ENCODE peak calls at places on chromosome 6, in nine cellular contexts. J is ovary; O is heart right ventricle; K is H1; M is PC-3; X is neuronal stem cell; P is CD8-positive, alpha-beta memory T cell; N is brain microvascular endothelial cell; A is kidney. T is an unnamed sample.

GRCh38 chr6:11894212-11894611 is 115.6 kb upstream of the ADTRP start:
- DNase-seq in J (no peak), O (no peak), K (no peak), M (no peak), X (no peak), P (no peak), N (no peak), A (no peak), T (no peak)

GRCh38 chr6:7047966-7048365 is 59.8 kb upstream of the RREB1 start:
- DNase-seq in J (no peak), O (no peak), K (no peak), M (peak), X (no peak), P (no peak), N (peak), A (no peak), T (no peak)

GRCh38 chr6:3879194-3879952 is 30.2 kb downstream of the FAM50B start:
- DNase-seq in J (no peak), O (no peak), K (no peak), M (no peak), X (no peak), P (no peak), N (no peak), A (no peak), T (no peak)

GRCh38 chr6:157443066-157443800 is 62.2 kb downstream of the ZDHHC14 start:
- DNase-seq in J (no peak), O (no peak), K (no peak), M (peak), X (no peak), P (no peak), N (peak), A (no peak), T (no peak)

GRCh38 chr6:72622094-72622540 is 253 bp downstream of the KCNQ5 start:
- DNase-seq in J (peak), O (peak), K (no peak), M (no peak), X (peak), P (peak), N (no peak), A (peak), T (no peak)

GRCh38 chr6:154247119-154247814 is 109.3 kb downstream of the IPCEF1 start:
- DNase-seq in J (no peak), O (no peak), K (no peak), M (no peak), X (peak), P (peak), N (no peak), A (no peak), T (no peak)

GRCh38 chr6:138485005-138485545 is 14.2 kb downstream of the NHSL1 start:
- DNase-seq in J (no peak), O (no peak), K (no peak), M (no peak), X (peak), P (no peak), N (no peak), A (no peak), T (no peak)

GRCh38 chr6:113068569-113068968 is 721.4 kb downstream of the RFPL4B start:
- DNase-seq in J (no peak), O (no peak), K (no peak), M (no peak), X (no peak), P (no peak), N (no peak), A (no peak), T (no peak)

GRCh38 chr6:158211273-158212055 is 43.3 kb downstream of the GTF2H5 start:
- DNase-seq in J (no peak), O (no peak), K (no peak), M (peak), X (no peak), P (no peak), N (no peak), A (no peak), T (no peak)

GRCh38 chr6:136103763-136104311 is 146.3 kb downstream of the MTFR2 start:
- DNase-seq in J (no peak), O (peak), K (peak), M (no peak), X (peak), P (no peak), N (no peak), A (peak), T (peak)

GRCh38 chr6:93423542-93423941 is 4.2 kb upstream of the EPHA7 start:
- DNase-seq in J (no peak), O (no peak), K (no peak), M (peak), X (peak), P (no peak), N (peak), A (no peak), T (no peak)

GRCh38 chr6:81590314-81590691 is 162.2 kb downstream of the TENT5A start:
- DNase-seq in J (no peak), O (no peak), K (no peak), M (no peak), X (no peak), P (no peak), N (no peak), A (no peak), T (no peak)

GRCh38 chr6:82441047-82441770 is 77.6 kb downstream of the TPBG start:
- DNase-seq in J (no peak), O (no peak), K (no peak), M (no peak), X (no peak), P (no peak), N (no peak), A (no peak), T (no peak)

GRCh38 chr6:4107873-4108272 is 27.5 kb downstream of the ECI2 start:
- DNase-seq in J (no peak), O (no peak), K (no peak), M (no peak), X (no peak), P (no peak), N (no peak), A (no peak), T (no peak)

DNA sequence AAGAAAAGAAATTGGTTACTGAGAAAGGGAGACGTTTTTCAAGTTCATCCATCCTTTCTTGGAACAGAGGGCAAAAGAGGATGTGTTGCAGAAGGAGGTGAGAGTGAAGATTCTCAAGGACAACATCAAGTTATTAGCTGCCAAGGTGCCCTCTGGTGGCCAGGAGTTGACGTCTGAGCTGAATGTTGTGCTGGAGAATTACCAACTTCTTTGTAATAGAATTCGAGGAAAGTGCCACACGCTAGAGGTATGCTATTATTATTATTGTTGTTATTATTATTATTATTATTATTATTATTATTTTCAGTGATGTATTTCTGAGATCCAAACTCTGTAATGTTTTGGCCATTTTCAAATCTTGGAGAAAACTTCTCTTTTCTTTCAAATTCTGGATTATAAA is 197.0 kb downstream of the UTRN start:
- DNase-seq in J (peak), O (peak), K (peak), M (peak), X (peak), P (peak), N (peak), A (peak), T (no peak)
- H3K27ac ChIP-seq in J (no peak), O (no peak), K (no peak), M (no peak), X (no peak), P (no peak), N (no peak), A (no peak), T (no peak)

GRCh38 chr6:159301277-159301676 is 132.1 kb downstream of the FNDC1 start:
- DNase-seq in J (no peak), O (no peak), K (no peak), M (no peak), X (no peak), P (no peak), N (no peak), A (no peak), T (no peak)

GRCh38 chr6:159304641-159305040 is 135.4 kb downstream of the FNDC1 start:
- DNase-seq in J (no peak), O (no peak), K (no peak), M (no peak), X (no peak), P (no peak), N (no peak), A (no peak), T (no peak)

GRCh38 chr6:159299566-159299965 is 130.4 kb downstream of the FNDC1 start:
- DNase-seq in J (no peak), O (no peak), K (no peak), M (no peak), X (no peak), P (no peak), N (no peak), A (no peak), T (no peak)

GRCh38 chr6:159303784-159304183 is 134.6 kb downstream of the FNDC1 start:
- DNase-seq in J (no peak), O (no peak), K (no peak), M (no peak), X (no peak), P (no peak), N (no peak), A (no peak), T (no peak)

GRCh38 chr6:159302196-159302595 is 133.0 kb downstream of the FNDC1 start:
- DNase-seq in J (no peak), O (no peak), K (no peak), M (no peak), X (no peak), P (no peak), N (no peak), A (no peak), T (no peak)
- H3K27ac ChIP-seq in J (no peak), O (no peak), K (no peak), M (no peak), X (no peak), P (no peak), N (no peak), A (no peak), T (no peak)

GRCh38 chr6:87826376-87826775 is 124.3 kb upstream of the AKIRIN2 start:
- DNase-seq in J (no peak), O (no peak), K (no peak), M (no peak), X (no peak), P (no peak), N (no peak), A (no peak), T (no peak)

GRCh38 chr6:87825865-87826264 is 123.8 kb upstream of the AKIRIN2 start:
- DNase-seq in J (no peak), O (no peak), K (no peak), M (no peak), X (no peak), P (no peak), N (no peak), A (no peak), T (no peak)

GRCh38 chr6:87829622-87830121 is 127.6 kb upstream of the AKIRIN2 start:
- DNase-seq in J (no peak), O (no peak), K (no peak), M (no peak), X (no peak), P (no peak), N (no peak), A (no peak), T (no peak)

GRCh38 chr6:87827291-87827690 is 125.3 kb upstream of the AKIRIN2 start:
- DNase-seq in J (no peak), O (no peak), K (no peak), M (no peak), X (no peak), P (no peak), N (no peak), A (no peak), T (no peak)

GRCh38 chr6:87828044-87828443 is 126.0 kb upstream of the AKIRIN2 start:
- DNase-seq in J (no peak), O (no peak), K (no peak), M (no peak), X (no peak), P (no peak), N (no peak), A (no peak), T (no peak)
- H3K27ac ChIP-seq in J (no peak), O (no peak), K (no peak), M (no peak), X (no peak), P (no peak), N (no peak), A (no peak), T (no peak)

GRCh38 chr6:17615794-17616193 is 15.7 kb downstream of the FAM8A1 start:
- DNase-seq in J (no peak), O (no peak), K (no peak), M (no peak), X (no peak), P (no peak), N (no peak), A (no peak), T (no peak)

GRCh38 chr6:17606606-17607005 is 6.5 kb downstream of the FAM8A1 start:
- DNase-seq in J (no peak), O (no peak), K (no peak), M (no peak), X (no peak), P (no peak), N (no peak), A (no peak), T (no peak)

GRCh38 chr6:17610835-17611234 is 10.7 kb downstream of the FAM8A1 start:
- DNase-seq in J (no peak), O (no peak), K (no peak), M (no peak), X (no peak), P (no peak), N (no peak), A (no peak), T (no peak)

GRCh38 chr6:17612048-17612447 is 11.9 kb downstream of the FAM8A1 start:
- DNase-seq in J (no peak), O (no peak), K (no peak), M (no peak), X (no peak), P (no peak), N (no peak), A (no peak), T (no peak)
- H3K27ac ChIP-seq in J (no peak), O (no peak), K (no peak), M (no peak), X (no peak), P (no peak), N (no peak), A (no peak), T (no peak)

DNA sequence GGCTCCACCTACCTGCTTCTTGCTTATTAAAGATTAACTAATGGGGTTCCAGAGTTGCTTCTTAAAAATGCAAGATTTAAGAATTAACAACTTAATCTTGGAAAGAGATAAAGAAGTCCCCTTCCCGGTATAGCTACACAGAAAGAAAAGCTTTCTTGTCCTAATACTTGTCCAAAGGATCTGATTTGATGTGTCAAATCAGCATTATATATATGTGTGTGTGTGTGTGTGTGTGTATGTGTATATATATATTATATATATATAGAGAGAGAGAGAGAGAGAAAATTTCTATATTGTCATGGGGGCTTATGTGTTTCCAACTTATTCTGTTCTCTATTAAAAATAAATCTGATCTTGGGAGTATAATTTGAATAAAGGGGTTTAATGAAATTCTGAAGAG is 4.6 kb upstream of the HMGN4 start:
- DNase-seq in J (no peak), O (no peak), K (no peak), M (no peak), X (no peak), P (no peak), N (no peak), A (no peak), T (no peak)
- H3K27ac ChIP-seq in J (peak), O (peak), K (no peak), M (no peak), X (no peak), P (peak), N (peak), A (peak), T (peak)

GRCh38 chr6:42762950-42763349 is 17.0 kb upstream of the TBCC start:
- DNase-seq in J (no peak), O (no peak), K (no peak), M (no peak), X (no peak), P (no peak), N (no peak), A (no peak), T (no peak)

GRCh38 chr6:42761287-42762067 is 15.6 kb upstream of the TBCC start:
- DNase-seq in J (no peak), O (no peak), K (no peak), M (no peak), X (no peak), P (no peak), N (no peak), A (no peak), T (no peak)

GRCh38 chr6:42762338-42762929 is 16.5 kb upstream of the TBCC start:
- DNase-seq in J (no peak), O (no peak), K (no peak), M (no peak), X (no peak), P (no peak), N (no peak), A (no peak), T (no peak)

GRCh38 chr6:42766163-42766670 is 15.6 kb upstream of the BICRAL start:
- DNase-seq in J (no peak), O (no peak), K (no peak), M (peak), X (no peak), P (no peak), N (peak), A (no peak), T (no peak)

DNA sequence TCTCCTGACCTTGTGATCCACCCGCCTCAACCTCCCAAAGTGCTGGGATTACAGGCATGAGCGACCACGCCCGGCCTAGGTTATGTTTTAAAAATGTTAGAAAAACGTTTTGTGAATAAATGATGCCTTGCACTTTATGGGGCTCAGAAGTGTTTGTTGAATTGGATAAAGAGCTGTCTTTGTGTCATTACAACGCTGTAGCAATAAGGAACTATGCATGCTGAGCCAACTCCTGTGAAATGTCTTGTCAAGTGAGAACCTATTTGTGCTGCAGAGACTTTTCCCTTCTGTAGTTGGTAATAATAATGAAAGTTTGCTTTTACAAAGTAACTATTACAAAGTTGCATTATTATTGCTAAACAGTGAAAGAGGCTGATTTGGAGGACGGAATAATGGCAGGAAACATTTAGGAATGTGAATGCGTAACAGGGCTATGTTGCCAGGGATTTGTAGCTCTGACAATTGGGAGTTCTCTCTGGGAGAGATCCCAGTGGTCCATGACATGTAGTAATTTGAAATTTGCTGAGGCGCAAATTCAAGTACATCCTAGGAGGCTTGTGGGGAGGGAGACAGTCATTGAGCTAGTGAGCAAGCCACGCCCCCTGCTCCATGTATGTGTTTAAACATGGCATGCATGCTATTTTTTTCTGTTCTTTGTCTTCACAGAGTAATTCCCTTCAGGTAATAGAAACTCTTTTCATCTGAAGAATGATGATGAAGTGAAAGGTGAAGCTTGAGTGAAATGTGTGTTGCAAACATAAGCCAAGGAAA is 16.8 kb upstream of the BICRAL start:
- DNase-seq in J (no peak), O (no peak), K (no peak), M (no peak), X (no peak), P (no peak), N (no peak), A (no peak), T (no peak)
- H3K27ac ChIP-seq in J (no peak), O (no peak), K (no peak), M (peak), X (no peak), P (no peak), N (no peak), A (no peak), T (no peak)

DNA sequence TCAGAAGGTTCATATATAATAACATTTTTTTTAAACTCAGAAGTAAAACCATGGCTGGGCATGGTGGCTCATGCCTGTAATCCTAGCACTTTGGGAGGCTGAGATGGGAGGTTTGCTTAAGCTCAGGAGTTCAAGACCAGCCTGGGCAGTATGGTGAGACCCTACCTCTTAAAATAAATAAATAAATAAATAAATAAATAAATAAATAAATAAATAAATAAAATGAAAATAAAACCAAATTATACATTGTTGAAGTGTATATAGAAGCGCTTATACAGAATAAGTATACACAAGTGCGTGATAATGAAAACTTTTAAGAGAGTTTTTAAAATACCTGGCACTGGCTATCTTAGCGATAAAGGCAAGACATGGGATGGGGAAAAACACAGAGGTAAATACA is 71.6 kb downstream of the OR2B2 start:
- DNase-seq in J (no peak), O (no peak), K (no peak), M (no peak), X (no peak), P (no peak), N (no peak), A (no peak), T (no peak)
- H3K27ac ChIP-seq in J (no peak), O (no peak), K (no peak), M (peak), X (no peak), P (peak), N (no peak), A (no peak), T (no peak)

GRCh38 chr6:56729719-56730118 is 87.0 kb upstream of the DST start:
- DNase-seq in J (no peak), O (no peak), K (no peak), M (peak), X (no peak), P (no peak), N (peak), A (no peak), T (no peak)

GRCh38 chr6:56724455-56724854 is 81.8 kb upstream of the DST start:
- DNase-seq in J (no peak), O (no peak), K (no peak), M (no peak), X (no peak), P (no peak), N (peak), A (no peak), T (no peak)

GRCh38 chr6:56725257-56725656 is 82.6 kb upstream of the DST start:
- DNase-seq in J (no peak), O (no peak), K (no peak), M (no peak), X (no peak), P (no peak), N (no peak), A (no peak), T (no peak)

GRCh38 chr6:56730663-56731529 is 88.2 kb upstream of the DST start:
- DNase-seq in J (no peak), O (no peak), K (no peak), M (peak), X (no peak), P (no peak), N (peak), A (no peak), T (no peak)

GRCh38 chr6:56727097-56727845 is 84.6 kb upstream of the DST start:
- DNase-seq in J (no peak), O (no peak), K (no peak), M (no peak), X (no peak), P (no peak), N (peak), A (no peak), T (no peak)
- H3K27ac ChIP-seq in J (no peak), O (no peak), K (no peak), M (no peak), X (no peak), P (no peak), N (no peak), A (no peak), T (no peak)

GRCh38 chr6:166691199-166691598 is 64.1 kb upstream of the RPS6KA2 start:
- DNase-seq in J (no peak), O (peak), K (no peak), M (peak), X (no peak), P (no peak), N (peak), A (no peak), T (no peak)
- H3K27ac ChIP-seq in J (no peak), O (peak), K (no peak), M (peak), X (no peak), P (no peak), N (no peak), A (no peak), T (no peak)